ENCODE peak calls at places on chromosome 22, in six cellular contexts. One of them, this sample, is unnamed.
A peak's percentile ranks its signal among the peaks of the same experiment; 100 is the strongest.

GRCh38 chr22:46619240-46619829 is 851 bp upstream of the GRAMD4 start:
- DNase-seq in kidney: peak; percentile 18
- DNase-seq in endothelial cell of umbilical vein: no peak
- DNase-seq in HCT116: no peak
- DNase-seq in endodermal cell: no peak
- DNase-seq in MM.1S: no peak
- DNase-seq in this sample: no peak

GRCh38 chr22:41290262-41291221 is 4.6 kb upstream of the RANGAP1 start:
- DNase-seq in kidney: no peak
- DNase-seq in MM.1S: no peak
- DNase-seq in endodermal cell: peak; percentile 71
- DNase-seq in endothelial cell of umbilical vein: peak; percentile 80
- DNase-seq in HCT116: no peak
- DNase-seq in this sample: peak; percentile 69

GRCh38 chr22:46969491-46969890 is 207.0 kb downstream of the TBC1D22A start:
- DNase-seq in HCT116: no peak
- DNase-seq in kidney: no peak
- DNase-seq in endothelial cell of umbilical vein: no peak
- DNase-seq in endodermal cell: no peak
- DNase-seq in MM.1S: no peak
- DNase-seq in this sample: no peak

GRCh38 chr22:39317084-39317755 is 2.2 kb downstream of the RPL3 start:
- DNase-seq in endothelial cell of umbilical vein: no peak
- DNase-seq in MM.1S: peak; percentile 72
- DNase-seq in endodermal cell: peak; percentile 58
- DNase-seq in HCT116: no peak
- DNase-seq in kidney: no peak
- DNase-seq in this sample: no peak

GRCh38 chr22:28514314-28514713 is 165.3 kb downstream of the TTC28 start:
- DNase-seq in endothelial cell of umbilical vein: no peak
- DNase-seq in MM.1S: no peak
- DNase-seq in endodermal cell: no peak
- DNase-seq in HCT116: no peak
- DNase-seq in kidney: no peak
- DNase-seq in this sample: peak; percentile 15

GRCh38 chr22:45696227-45696626 is 24.6 kb downstream of the ATXN10 start:
- DNase-seq in HCT116: no peak
- DNase-seq in kidney: no peak
- DNase-seq in endodermal cell: no peak
- DNase-seq in MM.1S: no peak
- DNase-seq in endothelial cell of umbilical vein: no peak
- DNase-seq in this sample: no peak

GRCh38 chr22:44709881-44710400 is 7.9 kb downstream of the PRR5 start:
- DNase-seq in endothelial cell of umbilical vein: no peak
- DNase-seq in kidney: no peak
- DNase-seq in endodermal cell: no peak
- DNase-seq in HCT116: no peak
- DNase-seq in MM.1S: no peak
- DNase-seq in this sample: no peak

GRCh38 chr22:44620841-44621382 is 81.1 kb upstream of the PRR5 start:
- DNase-seq in endodermal cell: no peak
- DNase-seq in endothelial cell of umbilical vein: no peak
- DNase-seq in HCT116: no peak
- DNase-seq in kidney: no peak
- DNase-seq in MM.1S: no peak
- DNase-seq in this sample: no peak

GRCh38 chr22:20024225-20025087 is 3.5 kb downstream of the TANGO2 start:
- DNase-seq in HCT116: no peak
- DNase-seq in kidney: peak; percentile 66
- DNase-seq in MM.1S: no peak
- DNase-seq in endothelial cell of umbilical vein: no peak
- DNase-seq in endodermal cell: no peak
- DNase-seq in this sample: no peak

GRCh38 chr22:36445158-36445668 is 36.2 kb downstream of the TXN2 start:
- DNase-seq in endothelial cell of umbilical vein: no peak
- DNase-seq in endodermal cell: peak; percentile 64
- DNase-seq in MM.1S: no peak
- DNase-seq in kidney: peak; percentile 90
- DNase-seq in HCT116: no peak
- DNase-seq in this sample: peak; percentile 71

GRCh38 chr22:24146190-24146616 is 35.1 kb upstream of the SUSD2 start:
- DNase-seq in endodermal cell: peak; percentile 80
- DNase-seq in kidney: peak; percentile 89
- DNase-seq in HCT116: no peak
- DNase-seq in MM.1S: peak; percentile 84
- DNase-seq in endothelial cell of umbilical vein: no peak
- DNase-seq in this sample: peak; percentile 80

GRCh38 chr22:24305260-24305692 is 34.6 kb downstream of the SPECC1L start:
- DNase-seq in kidney: no peak
- DNase-seq in endodermal cell: no peak
- DNase-seq in MM.1S: no peak
- DNase-seq in endothelial cell of umbilical vein: peak; percentile 89
- DNase-seq in HCT116: no peak
- DNase-seq in this sample: no peak

GRCh38 chr22:29202231-29203192 is 3.2 kb upstream of the EMID1 start:
- DNase-seq in kidney: peak; percentile 91
- DNase-seq in HCT116: no peak
- DNase-seq in MM.1S: peak; percentile 99
- DNase-seq in endodermal cell: peak; percentile 86
- DNase-seq in endothelial cell of umbilical vein: peak; percentile 26
- DNase-seq in this sample: no peak

GRCh38 chr22:17167486-17167885 is 8.4 kb upstream of the HDHD5 start:
- DNase-seq in kidney: no peak
- DNase-seq in MM.1S: no peak
- DNase-seq in endodermal cell: no peak
- DNase-seq in HCT116: no peak
- DNase-seq in endothelial cell of umbilical vein: no peak
- DNase-seq in this sample: no peak

DNA sequence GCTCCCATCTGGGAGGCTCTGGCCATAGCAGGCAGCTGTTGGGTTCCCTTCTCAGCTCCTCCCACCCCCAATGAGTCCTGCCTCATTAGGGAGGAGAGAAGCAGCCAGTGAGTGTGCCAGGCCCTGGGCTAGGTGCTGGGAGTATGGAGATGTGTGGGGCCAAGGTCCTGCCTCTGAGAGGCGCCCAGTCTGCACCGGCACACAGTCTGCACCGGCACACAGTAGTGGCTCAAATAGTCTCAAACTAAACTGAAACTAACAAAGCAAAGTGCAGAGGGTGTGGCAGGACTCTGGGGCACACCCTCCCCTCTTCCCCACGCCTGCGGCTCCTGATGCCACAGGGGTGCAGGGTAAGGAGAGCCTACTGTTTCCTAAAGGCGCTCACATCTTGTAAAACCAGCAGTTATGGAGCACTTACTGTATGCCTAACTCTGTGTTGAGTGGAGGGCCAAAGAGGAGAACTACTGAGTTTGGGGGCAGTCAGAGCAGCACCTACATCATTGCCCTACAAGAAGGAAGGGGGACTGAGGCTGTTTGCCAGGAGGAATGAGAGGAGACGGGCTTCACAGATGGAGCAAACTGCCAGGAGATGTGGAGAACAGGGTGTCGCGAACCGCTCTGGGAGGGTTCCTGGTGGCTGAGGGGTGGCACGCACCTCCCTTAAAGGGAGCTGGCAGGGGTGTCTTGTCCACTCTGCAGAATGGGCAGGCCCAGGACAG is 959 bp upstream of the SH3BP1 start:
- DNase-seq in endodermal cell: peak; percentile 77
- DNase-seq in kidney: no peak
- DNase-seq in HCT116: no peak
- DNase-seq in MM.1S: peak; percentile 76
- DNase-seq in endothelial cell of umbilical vein: no peak
- DNase-seq in this sample: no peak
- H3K4me3 ChIP-seq in endodermal cell: peak overlapping the region; percentile 87
- H3K4me3 ChIP-seq in kidney: peak overlapping the region; percentile 46
- H3K4me3 ChIP-seq in HCT116: peak overlapping the region; percentile 85
- H3K4me3 ChIP-seq in MM.1S: peak overlapping the region; percentile 85
- H3K4me3 ChIP-seq in endothelial cell of umbilical vein: no peak overlapping the region
- H3K4me3 ChIP-seq in this sample: peak overlapping the region; percentile 78

DNA sequence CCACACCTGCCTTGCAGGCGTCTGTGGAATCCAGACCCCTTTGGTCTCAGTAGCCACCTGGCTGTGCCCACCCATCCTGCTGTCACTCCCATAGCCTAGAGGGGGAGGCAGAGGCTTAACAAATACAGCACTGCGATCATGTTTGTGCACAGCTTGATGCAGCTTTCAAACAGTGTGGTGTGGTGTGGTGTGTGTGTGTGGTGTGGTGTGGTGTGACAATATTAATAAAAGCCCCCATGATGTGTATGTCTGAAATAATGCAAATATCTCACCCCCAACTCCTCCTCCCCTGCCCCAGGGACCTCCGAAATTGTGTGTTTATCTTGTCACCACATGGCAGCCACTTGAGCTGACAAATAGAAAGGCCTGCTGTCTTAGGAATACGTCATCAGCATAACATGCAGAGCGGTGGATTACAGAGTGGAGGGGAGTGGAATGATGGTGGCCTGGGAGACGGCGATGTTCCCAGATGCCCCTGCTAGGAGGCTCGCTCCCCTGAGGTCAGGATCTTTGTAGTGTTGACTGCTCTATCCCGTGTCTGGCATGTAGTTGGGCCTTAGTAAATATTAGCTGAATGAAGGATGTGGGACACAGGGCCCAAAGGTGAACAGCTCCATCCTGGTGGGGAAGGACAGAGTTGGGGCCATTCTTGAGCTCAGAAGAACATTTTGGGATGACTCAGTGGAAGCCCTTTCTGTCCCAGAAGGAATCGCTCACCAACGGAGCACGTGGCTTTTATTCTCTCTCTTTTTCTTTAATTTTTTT is 2.8 kb downstream of the PDXP start:
- DNase-seq in HCT116: no peak
- DNase-seq in MM.1S: no peak
- DNase-seq in endodermal cell: peak; percentile 73
- DNase-seq in endothelial cell of umbilical vein: no peak
- DNase-seq in kidney: no peak
- DNase-seq in this sample: peak; percentile 79
- H3K9ac ChIP-seq in HCT116: no peak overlapping the region
- H3K9ac ChIP-seq in MM.1S: no peak overlapping the region
- H3K9ac ChIP-seq in endodermal cell: no peak overlapping the region
- H3K9ac ChIP-seq in endothelial cell of umbilical vein: no peak overlapping the region
- H3K9ac ChIP-seq in kidney: no peak overlapping the region
- H3K9ac ChIP-seq in this sample: peak overlapping the region; percentile 24

GRCh38 chr22:35399678-35400334 is at the start of gene MCM5:
- DNase-seq in endodermal cell: peak; percentile 99
- DNase-seq in endothelial cell of umbilical vein: peak; percentile 98
- DNase-seq in HCT116: peak; percentile 93
- DNase-seq in kidney: peak; percentile 99
- DNase-seq in MM.1S: peak; percentile 99
- DNase-seq in this sample: peak; percentile 99

GRCh38 chr22:35400335-35400680 is 368 bp downstream of the MCM5 start:
- DNase-seq in endothelial cell of umbilical vein: no peak
- DNase-seq in MM.1S: peak; percentile 40
- DNase-seq in endodermal cell: no peak
- DNase-seq in kidney: peak; percentile 83
- DNase-seq in HCT116: no peak
- DNase-seq in this sample: no peak

GRCh38 chr22:35403356-35403755 is 3.4 kb downstream of the MCM5 start:
- DNase-seq in kidney: no peak
- DNase-seq in endothelial cell of umbilical vein: no peak
- DNase-seq in endodermal cell: no peak
- DNase-seq in MM.1S: no peak
- DNase-seq in HCT116: no peak
- DNase-seq in this sample: no peak

GRCh38 chr22:35404176-35404575 is 4.2 kb downstream of the MCM5 start:
- DNase-seq in endothelial cell of umbilical vein: no peak
- DNase-seq in MM.1S: no peak
- DNase-seq in kidney: no peak
- DNase-seq in HCT116: no peak
- DNase-seq in endodermal cell: no peak
- DNase-seq in this sample: no peak

GRCh38 chr22:35401863-35402262 is 1.9 kb downstream of the MCM5 start:
- DNase-seq in endodermal cell: no peak
- DNase-seq in MM.1S: no peak
- DNase-seq in kidney: no peak
- DNase-seq in endothelial cell of umbilical vein: no peak
- DNase-seq in HCT116: no peak
- DNase-seq in this sample: no peak
- H3K4me3 ChIP-seq in endodermal cell: no peak overlapping the region
- H3K4me3 ChIP-seq in MM.1S: no peak overlapping the region
- H3K4me3 ChIP-seq in kidney: no peak overlapping the region
- H3K4me3 ChIP-seq in endothelial cell of umbilical vein: no peak overlapping the region
- H3K4me3 ChIP-seq in HCT116: no peak overlapping the region
- H3K4me3 ChIP-seq in this sample: no peak overlapping the region

GRCh38 chr22:25453058-25453457 is 111.4 kb upstream of the GRK3 start:
- DNase-seq in HCT116: no peak
- DNase-seq in endodermal cell: no peak
- DNase-seq in MM.1S: no peak
- DNase-seq in kidney: no peak
- DNase-seq in endothelial cell of umbilical vein: no peak
- DNase-seq in this sample: no peak

GRCh38 chr22:25449781-25450317 is 114.6 kb upstream of the GRK3 start:
- DNase-seq in endothelial cell of umbilical vein: no peak
- DNase-seq in endodermal cell: no peak
- DNase-seq in HCT116: no peak
- DNase-seq in kidney: no peak
- DNase-seq in MM.1S: no peak
- DNase-seq in this sample: no peak

GRCh38 chr22:25452116-25452700 is 112.3 kb upstream of the GRK3 start:
- DNase-seq in HCT116: no peak
- DNase-seq in MM.1S: no peak
- DNase-seq in endothelial cell of umbilical vein: no peak
- DNase-seq in endodermal cell: no peak
- DNase-seq in kidney: no peak
- DNase-seq in this sample: peak; percentile 36

GRCh38 chr22:25451480-25452114 is 112.9 kb upstream of the GRK3 start:
- DNase-seq in kidney: no peak
- DNase-seq in endodermal cell: no peak
- DNase-seq in HCT116: no peak
- DNase-seq in endothelial cell of umbilical vein: no peak
- DNase-seq in MM.1S: no peak
- DNase-seq in this sample: peak; percentile 21

DNA sequence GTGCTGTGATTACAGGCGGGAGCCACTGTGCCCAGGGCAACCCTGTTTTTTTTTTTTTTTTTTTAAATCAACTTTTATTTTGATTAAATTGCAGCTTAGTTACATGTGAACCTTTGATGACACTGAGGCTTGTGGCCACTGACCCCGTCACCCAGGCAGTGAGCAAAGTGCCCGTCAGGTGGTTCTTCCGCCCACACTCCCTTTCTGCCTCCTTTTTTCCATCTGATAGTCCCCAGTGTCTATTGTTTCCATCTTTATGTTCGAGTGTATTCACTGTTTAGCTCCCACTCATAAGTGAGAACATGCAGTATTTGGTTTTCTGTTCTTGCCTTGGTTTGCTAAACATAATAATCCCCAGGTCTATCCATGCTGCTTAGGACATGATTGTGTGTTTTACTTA is 110.9 kb upstream of the GRK3 start:
- DNase-seq in kidney: no peak
- DNase-seq in HCT116: no peak
- DNase-seq in MM.1S: no peak
- DNase-seq in endothelial cell of umbilical vein: no peak
- DNase-seq in endodermal cell: no peak
- DNase-seq in this sample: no peak
- H3K9ac ChIP-seq in kidney: no peak overlapping the region
- H3K9ac ChIP-seq in HCT116: no peak overlapping the region
- H3K9ac ChIP-seq in MM.1S: no peak overlapping the region
- H3K9ac ChIP-seq in endothelial cell of umbilical vein: no peak overlapping the region
- H3K9ac ChIP-seq in endodermal cell: no peak overlapping the region
- H3K9ac ChIP-seq in this sample: no peak overlapping the region